ENCODE peak calls at places on chromosomes 5 and 9, in seven cellular contexts. M, Q, E, X, J, U and F are unnamed samples.

GRCh38 chr9:82491604-82492003 is 503.0 kb downstream of the SPATA31D1 start:
- DNase-seq in M (no peak), Q (no peak), E (no peak), X (no peak), J (no peak), U (no peak), F (no peak)

GRCh38 chr9:21696411-21696865 is 106.0 kb upstream of the MTAP start:
- DNase-seq in M (no peak), Q (no peak), E (no peak), X (peak; percentile 9), J (no peak), U (peak; percentile 92), F (no peak)

GRCh38 chr5:150137168-150137957 is 18.3 kb downstream of the PDGFRB start:
- DNase-seq in M (no peak), Q (no peak), E (no peak), X (no peak), J (no peak), U (peak; percentile 51), F (no peak)

GRCh38 chr5:116075117-116075910 is 9.5 kb upstream of the COMMD10 start:
- DNase-seq in M (no peak), Q (no peak), E (no peak), X (peak; percentile 30), J (no peak), U (no peak), F (no peak)

GRCh38 chr9:16154570-16155078 is 601.8 kb downstream of the CCDC171 start:
- DNase-seq in M (peak; percentile 66), Q (no peak), E (peak; percentile 58), X (peak; percentile 30), J (peak; percentile 30), U (peak; percentile 91), F (no peak)

GRCh38 chr5:141303756-141304155 is at the start of gene SLC25A2:
- DNase-seq in M (no peak), Q (no peak), E (no peak), X (no peak), J (no peak), U (no peak), F (no peak)

GRCh38 chr9:120735415-120736126 is 21.3 kb upstream of the MEGF9 start:
- DNase-seq in M (no peak), Q (peak; percentile 59), E (no peak), X (no peak), J (no peak), U (no peak), F (no peak)

GRCh38 chr5:140054086-140054689 is 11.1 kb upstream of the NRG2 start:
- DNase-seq in M (no peak), Q (no peak), E (no peak), X (no peak), J (no peak), U (no peak), F (no peak)

GRCh38 chr9:137630684-137631083 is 11.9 kb downstream of the EHMT1 start:
- DNase-seq in M (no peak), Q (no peak), E (peak; percentile 2), X (no peak), J (no peak), U (no peak), F (no peak)

GRCh38 chr5:16411741-16412455 is 53.7 kb downstream of the ZNF622 start:
- DNase-seq in M (no peak), Q (no peak), E (no peak), X (no peak), J (no peak), U (no peak), F (no peak)

GRCh38 chr9:136950656-136951030 is 1.4 kb upstream of the LCN12 start:
- DNase-seq in M (no peak), Q (no peak), E (no peak), X (no peak), J (no peak), U (no peak), F (no peak)

GRCh38 chr9:129208191-129209091 is 30.4 kb upstream of the IER5L start:
- DNase-seq in M (no peak), Q (no peak), E (no peak), X (no peak), J (no peak), U (peak; percentile 96), F (no peak)

GRCh38 chr5:56622146-56622545 is 193.2 kb upstream of the MAP3K1 start:
- DNase-seq in M (no peak), Q (no peak), E (no peak), X (no peak), J (no peak), U (no peak), F (no peak)

GRCh38 chr9:106733828-106734227 is 129.1 kb upstream of the ZNF462 start:
- DNase-seq in M (no peak), Q (no peak), E (no peak), X (no peak), J (no peak), U (no peak), F (no peak)

GRCh38 chr5:132543472-132544201 is at the start of gene IL5:
- DNase-seq in M (no peak), Q (no peak), E (no peak), X (no peak), J (no peak), U (no peak), F (no peak)

GRCh38 chr5:151717390-151717789 is 30.7 kb upstream of the SPARC start:
- DNase-seq in M (no peak), Q (no peak), E (no peak), X (no peak), J (no peak), U (no peak), F (no peak)

GRCh38 chr5:100448250-100448649 is 86.9 kb upstream of the FAM174A start:
- DNase-seq in M (no peak), Q (no peak), E (no peak), X (no peak), J (no peak), U (no peak), F (no peak)

GRCh38 chr5:95960802-95961616 is 642 bp downstream of the ELL2 start:
- DNase-seq in M (peak; percentile 87), Q (no peak), E (peak; percentile 90), X (peak; percentile 88), J (peak; percentile 80), U (peak; percentile 86), F (peak; percentile 85)

GRCh38 chr5:39158127-39158593 is 61.2 kb downstream of the FYB1 start:
- DNase-seq in M (no peak), Q (peak; percentile 63), E (no peak), X (no peak), J (peak; percentile 23), U (no peak), F (no peak)

GRCh38 chr5:5583832-5584231 is 161.4 kb downstream of the ICE1 start:
- DNase-seq in M (no peak), Q (no peak), E (no peak), X (no peak), J (no peak), U (no peak), F (no peak)

DNA sequence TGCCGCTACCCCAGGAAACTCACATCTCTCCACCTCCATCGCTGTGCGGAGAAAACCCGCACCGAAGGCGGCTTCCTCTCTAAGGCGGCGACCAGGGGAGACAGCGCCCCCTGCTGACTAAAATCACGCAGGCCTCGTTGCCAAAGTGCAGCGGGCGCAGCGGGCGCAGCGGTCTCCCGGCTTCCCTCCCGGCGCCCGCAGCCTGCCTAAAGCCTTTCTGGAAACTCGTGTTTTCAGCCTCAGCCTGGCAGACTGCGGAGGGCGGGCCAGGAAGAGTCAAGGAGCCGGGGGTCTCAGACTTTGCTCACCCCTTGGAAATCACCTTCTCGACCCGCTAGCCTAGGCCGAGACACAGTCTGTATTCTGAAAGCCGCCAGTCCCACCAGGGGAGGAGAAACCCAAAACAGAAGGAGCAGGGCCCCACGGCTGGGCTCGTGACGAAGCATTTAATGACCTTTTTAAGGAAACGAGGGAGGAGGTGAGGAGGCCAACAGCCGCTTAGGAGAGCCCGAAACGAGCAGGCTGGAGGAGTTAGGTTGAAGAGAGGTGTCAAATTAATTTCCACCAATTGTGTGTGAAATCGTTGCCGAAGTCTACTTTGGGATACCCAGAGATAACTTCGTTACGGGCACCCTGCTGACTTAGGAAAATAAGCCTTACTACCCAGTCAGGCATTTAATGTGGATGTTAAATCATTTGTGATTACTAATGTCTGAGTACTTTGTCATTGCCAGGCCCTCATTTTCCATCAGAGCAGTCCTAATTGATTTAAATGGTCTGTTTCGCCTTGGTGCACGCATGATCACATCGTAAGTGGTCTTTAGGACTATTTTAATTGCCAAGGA is 7.3 kb upstream of the FOXB2 start:
- DNase-seq in M (no peak), Q (peak; percentile 43), E (peak; percentile 62), X (no peak), J (peak; percentile 53), U (peak; percentile 92), F (no peak)
- TF ChIP-seq CTCF in M (peak; percentile 66), Q (peak; percentile 51), E (peak; percentile 78), X (peak; percentile 89), J (peak; percentile 80), U (peak; percentile 78), F (no peak)

DNA sequence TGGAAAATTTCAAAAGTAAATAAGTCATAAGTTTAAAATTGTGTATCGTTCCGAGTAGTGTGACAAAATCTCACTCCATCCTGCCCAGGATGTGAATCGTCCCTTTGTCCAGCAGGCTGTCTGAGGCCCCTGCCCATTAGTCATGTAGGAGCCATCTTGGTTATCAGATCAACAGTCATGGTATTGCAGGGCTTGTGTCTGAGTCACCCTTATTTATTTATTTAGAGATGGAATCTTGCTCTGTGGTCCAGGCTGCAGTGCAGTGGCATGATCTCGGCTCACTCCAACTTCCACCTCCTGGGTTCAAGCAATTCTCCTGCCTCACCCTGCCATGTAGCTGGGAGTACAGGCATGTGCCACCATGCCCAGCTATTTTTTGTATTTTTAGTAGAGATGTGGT is 30.2 kb downstream of the ITGA2 start:
- DNase-seq in M (no peak), Q (no peak), E (no peak), X (no peak), J (no peak), U (no peak), F (no peak)
- TF ChIP-seq CTCF in M (no peak), Q (no peak), E (no peak), X (no peak), J (no peak), U (no peak), F (no peak)

GRCh38 chr9:76887003-76887821 is 18.7 kb downstream of the PRUNE2 start:
- DNase-seq in M (no peak), Q (no peak), E (no peak), X (peak; percentile 23), J (no peak), U (no peak), F (no peak)
- TF ChIP-seq CTCF in M (no peak), Q (no peak), E (no peak), X (peak; percentile 15), J (no peak), U (no peak), F (no peak)

GRCh38 chr9:36793277-36793676 is 220.6 kb downstream of the MELK start:
- DNase-seq in M (no peak), Q (no peak), E (no peak), X (no peak), J (no peak), U (peak; percentile 63), F (no peak)

GRCh38 chr9:36797471-36798220 is 225.0 kb downstream of the MELK start:
- DNase-seq in M (no peak), Q (no peak), E (no peak), X (no peak), J (no peak), U (no peak), F (no peak)

GRCh38 chr9:36802171-36802920 is 229.7 kb downstream of the MELK start:
- DNase-seq in M (no peak), Q (no peak), E (no peak), X (no peak), J (no peak), U (no peak), F (no peak)

GRCh38 chr9:36796671-36797419 is 224.2 kb downstream of the MELK start:
- DNase-seq in M (no peak), Q (no peak), E (no peak), X (no peak), J (no peak), U (no peak), F (no peak)

GRCh38 chr9:36798350-36799065 is 225.8 kb downstream of the MELK start:
- DNase-seq in M (no peak), Q (no peak), E (no peak), X (no peak), J (no peak), U (peak; percentile 33), F (no peak)
- TF ChIP-seq CTCF in M (no peak), Q (no peak), E (no peak), X (peak; percentile 14), J (no peak), U (peak; percentile 28), F (no peak)